ENCODE peak calls at places on chromosomes 11 and 22, in eight cellular contexts. G, B, Z, W, U, P, X and E are unnamed samples.

GRCh38 chr11:73962097-73962705 is 11.4 kb downstream of the DNAJB13 start:
- DNase-seq in G (peak; percentile 10), B (no peak), Z (no peak), W (no peak), U (no peak), P (no peak), X (no peak), E (no peak)

GRCh38 chr11:35615911-35616900 is 2.1 kb upstream of the FJX1 start:
- DNase-seq in G (no peak), B (no peak), Z (no peak), W (no peak), U (peak; percentile 68), P (no peak), X (peak; percentile 58), E (peak; percentile 56)

GRCh38 chr11:10602366-10602765 is 33.9 kb upstream of the LYVE1 start:
- DNase-seq in G (no peak), B (no peak), Z (no peak), W (no peak), U (no peak), P (no peak), X (no peak), E (no peak)

GRCh38 chr11:116066777-116067176 is 562.6 kb upstream of the CADM1 start:
- DNase-seq in G (no peak), B (no peak), Z (no peak), W (no peak), U (no peak), P (no peak), X (no peak), E (no peak)

GRCh38 chr11:61791737-61792309 is 576 bp downstream of the TMEM258 start:
- DNase-seq in G (peak; percentile 72), B (peak; percentile 93), Z (peak; percentile 76), W (peak; percentile 38), U (peak; percentile 93), P (peak; percentile 61), X (peak; percentile 55), E (peak; percentile 75)

GRCh38 chr22:17744430-17744829 is 29.8 kb downstream of the BID start:
- DNase-seq in G (no peak), B (no peak), Z (no peak), W (no peak), U (no peak), P (no peak), X (no peak), E (no peak)

GRCh38 chr22:50296658-50297490 is 10.6 kb downstream of the PLXNB2 start:
- DNase-seq in G (no peak), B (no peak), Z (no peak), W (no peak), U (no peak), P (no peak), X (no peak), E (no peak)

GRCh38 chr11:72771507-72771906 is 19.3 kb upstream of the ARAP1 start:
- DNase-seq in G (no peak), B (peak; percentile 71), Z (no peak), W (no peak), U (peak; percentile 60), P (no peak), X (no peak), E (no peak)

GRCh38 chr11:18844753-18845367 is 53.3 kb upstream of the PTPN5 start:
- DNase-seq in G (no peak), B (no peak), Z (no peak), W (no peak), U (peak; percentile 14), P (no peak), X (peak; percentile 52), E (peak; percentile 40)

GRCh38 chr22:36680038-36680437 is 23.5 kb downstream of the CACNG2 start:
- DNase-seq in G (no peak), B (no peak), Z (no peak), W (no peak), U (no peak), P (no peak), X (no peak), E (no peak)

GRCh38 chr11:78630155-78630554 is 55.5 kb upstream of the NARS2 start:
- DNase-seq in G (no peak), B (no peak), Z (no peak), W (no peak), U (no peak), P (no peak), X (no peak), E (no peak)

GRCh38 chr11:70191495-70192140 is 11.5 kb upstream of the FADD start:
- DNase-seq in G (peak; percentile 83), B (peak; percentile 87), Z (peak; percentile 79), W (peak; percentile 86), U (peak; percentile 56), P (peak; percentile 74), X (no peak), E (peak; percentile 64)

GRCh38 chr11:118640332-118641154 is 33.1 kb downstream of the PHLDB1 start:
- DNase-seq in G (no peak), B (no peak), Z (no peak), W (no peak), U (no peak), P (no peak), X (no peak), E (no peak)

GRCh38 chr11:78564037-78564888 is 10.4 kb downstream of the NARS2 start:
- DNase-seq in G (peak; percentile 65), B (no peak), Z (peak; percentile 23), W (no peak), U (peak; percentile 74), P (no peak), X (peak; percentile 73), E (peak; percentile 78)

GRCh38 chr22:19723165-19723989 is at the start of gene GP1BB:
- DNase-seq in G (no peak), B (no peak), Z (peak; percentile 37), W (peak; percentile 76), U (peak; percentile 13), P (no peak), X (no peak), E (peak; percentile 41)

GRCh38 chr11:6606471-6607189 is 3.1 kb downstream of the ILK start:
- DNase-seq in G (peak; percentile 94), B (peak; percentile 96), Z (peak; percentile 90), W (peak; percentile 90), U (peak; percentile 92), P (peak; percentile 91), X (peak; percentile 52), E (peak; percentile 89)

GRCh38 chr11:133830931-133831907 is 14.1 kb downstream of the SPATA19 start:
- DNase-seq in G (no peak), B (no peak), Z (no peak), W (no peak), U (no peak), P (no peak), X (no peak), E (no peak)

GRCh38 chr11:14644396-14645246 is 1.0 kb downstream of the PDE3B start:
- DNase-seq in G (peak; percentile 61), B (no peak), Z (peak; percentile 43), W (peak; percentile 30), U (peak; percentile 29), P (peak; percentile 18), X (no peak), E (peak; percentile 52)

GRCh38 chr11:128800871-128801417 is 66.2 kb downstream of the KCNJ1 start:
- DNase-seq in G (no peak), B (no peak), Z (no peak), W (no peak), U (no peak), P (no peak), X (no peak), E (no peak)

GRCh38 chr22:39135092-39135896 is 17.2 kb downstream of the CBX7 start:
- DNase-seq in G (peak; percentile 55), B (no peak), Z (peak; percentile 44), W (peak; percentile 56), U (peak; percentile 31), P (no peak), X (peak; percentile 67), E (peak; percentile 63)

DNA sequence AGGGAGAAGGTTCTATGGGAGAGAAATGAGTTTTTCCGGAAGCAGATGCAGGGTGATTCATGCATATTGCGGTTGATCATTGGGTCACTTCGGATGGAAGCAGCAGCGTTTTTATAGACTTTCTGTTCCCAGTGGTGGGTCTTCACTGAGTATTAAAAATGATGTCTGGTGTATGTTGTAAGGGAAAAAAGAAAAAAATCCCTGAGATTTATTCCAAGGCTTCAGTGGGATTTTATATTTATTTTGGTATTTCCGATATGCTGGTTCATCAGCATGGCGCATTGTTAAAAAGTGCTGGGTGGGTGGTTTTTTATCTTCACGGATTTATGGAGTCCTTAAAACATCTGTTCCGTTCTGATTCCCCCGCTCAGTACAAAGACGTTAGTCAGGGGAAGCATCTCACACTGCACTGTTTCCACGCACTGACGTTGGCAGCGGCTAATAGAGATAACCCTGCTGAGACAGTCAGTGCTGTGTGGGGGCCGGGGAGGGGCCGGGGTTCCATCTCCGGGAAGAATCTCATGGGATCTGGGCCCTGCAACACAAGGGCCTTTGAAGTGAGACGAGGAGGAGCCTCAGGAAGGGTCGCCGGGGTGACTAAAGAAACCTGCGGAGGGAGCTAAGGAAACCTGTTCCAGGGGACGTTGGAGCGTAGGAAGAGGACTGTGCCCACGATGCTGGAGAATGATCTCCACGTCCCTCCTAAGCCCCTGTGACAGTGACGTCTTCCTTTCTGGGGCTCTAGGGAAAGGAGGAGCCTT is 390.0 kb downstream of the NTM start:
- DNase-seq in G (no peak), B (no peak), Z (no peak), W (no peak), U (peak; percentile 78), P (no peak), X (no peak), E (no peak)
- TF ChIP-seq CTCF in G (no peak), B (no peak), Z (no peak), W (no peak), U (no peak), P (no peak), X (no peak), E (no peak)

GRCh38 chr11:43576834-43577521 is 103.6 kb upstream of the HSD17B12 start:
- DNase-seq in G (no peak), B (peak; percentile 71), Z (no peak), W (peak; percentile 34), U (peak; percentile 25), P (no peak), X (no peak), E (peak; percentile 27)
- H3K4me3 ChIP-seq in G (no peak overlapping the region), B (no peak overlapping the region), Z (no peak overlapping the region), W (peak overlapping the region; percentile 56), U (no peak overlapping the region), P (peak overlapping the region; percentile 54), X (no peak overlapping the region), E (no peak overlapping the region)

GRCh38 chr22:25060522-25061071 is 108.1 kb downstream of the KIAA1671 start:
- DNase-seq in G (no peak), B (no peak), Z (no peak), W (no peak), U (no peak), P (no peak), X (no peak), E (no peak)
- TF ChIP-seq CTCF in G (peak; percentile 41), B (no peak), Z (peak; percentile 28), W (peak; percentile 40), U (peak; percentile 53), P (peak; percentile 16), X (peak; percentile 41), E (peak; percentile 20)

GRCh38 chr11:21174781-21175180 is 505.4 kb downstream of the NELL1 start:
- DNase-seq in G (no peak), B (no peak), Z (no peak), W (no peak), U (no peak), P (no peak), X (no peak), E (no peak)

DNA sequence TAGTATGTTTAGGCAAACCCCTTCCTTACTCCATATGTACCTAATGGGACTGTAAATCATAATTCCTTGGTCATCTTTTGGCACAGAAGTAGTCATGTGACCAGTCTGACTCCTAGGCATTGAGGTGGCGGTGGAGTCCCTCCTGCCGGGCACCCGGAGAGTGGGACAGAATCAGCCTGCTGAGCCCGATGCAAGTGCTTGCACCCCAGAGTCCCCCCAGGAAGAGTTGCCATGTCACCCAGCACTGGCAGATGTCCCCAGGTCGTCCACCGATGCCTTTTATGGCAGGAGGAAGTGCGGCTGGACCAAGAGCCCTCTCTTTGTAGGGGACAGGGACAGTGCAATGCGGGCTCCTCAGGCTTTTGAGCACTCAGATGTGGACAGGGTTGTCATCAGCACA is 500.3 kb downstream of the NELL1 start:
- DNase-seq in G (no peak), B (no peak), Z (no peak), W (no peak), U (no peak), P (no peak), X (no peak), E (no peak)
- H3K4me3 ChIP-seq in G (no peak overlapping the region), B (no peak overlapping the region), Z (no peak overlapping the region), W (no peak overlapping the region), U (no peak overlapping the region), P (no peak overlapping the region), X (no peak overlapping the region), E (no peak overlapping the region)